ENCODE peak calls at places on chromosome 10, in four cellular contexts. One of them, this sample, is unnamed.

GRCh38 chr10:104080762-104081161 is 4.9 kb downstream of the COL17A1 start:
- DNase-seq in RPMI8226: no peak
- DNase-seq in cardiac muscle cell: peak; percentile 45
- DNase-seq in Calu3: no peak
- DNase-seq in this sample: peak; percentile 15

GRCh38 chr10:23345861-23346260 is 1.3 kb upstream of the C10orf67 start:
- DNase-seq in RPMI8226: no peak
- DNase-seq in cardiac muscle cell: peak; percentile 95
- DNase-seq in Calu3: peak; percentile 49
- DNase-seq in this sample: no peak

GRCh38 chr10:124282326-124282725 is 136.4 kb downstream of the OAT start:
- DNase-seq in RPMI8226: no peak
- DNase-seq in cardiac muscle cell: no peak
- DNase-seq in Calu3: no peak
- DNase-seq in this sample: no peak

GRCh38 chr10:100670828-100671479 is 74.4 kb upstream of the PAX2 start:
- DNase-seq in RPMI8226: peak; percentile 57
- DNase-seq in cardiac muscle cell: peak; percentile 17
- DNase-seq in Calu3: peak; percentile 63
- DNase-seq in this sample: peak; percentile 39

GRCh38 chr10:63707254-63707910 is 186.2 kb downstream of the REEP3 start:
- DNase-seq in RPMI8226: no peak
- DNase-seq in cardiac muscle cell: peak; percentile 98
- DNase-seq in Calu3: peak; percentile 61
- DNase-seq in this sample: peak; percentile 65

GRCh38 chr10:101050206-101051069 is 11.4 kb upstream of the KAZALD1 start:
- DNase-seq in RPMI8226: peak; percentile 71
- DNase-seq in cardiac muscle cell: peak; percentile 55
- DNase-seq in Calu3: peak; percentile 83
- DNase-seq in this sample: peak; percentile 77

GRCh38 chr10:8722835-8723234 is 668.3 kb downstream of the GATA3 start:
- DNase-seq in RPMI8226: no peak
- DNase-seq in cardiac muscle cell: no peak
- DNase-seq in Calu3: no peak
- DNase-seq in this sample: no peak

GRCh38 chr10:79378647-79379511 is 31.6 kb downstream of the PPIF start:
- DNase-seq in RPMI8226: no peak
- DNase-seq in cardiac muscle cell: no peak
- DNase-seq in Calu3: no peak
- DNase-seq in this sample: peak; percentile 7

GRCh38 chr10:119211625-119212441 is 4.5 kb downstream of the GRK5 start:
- DNase-seq in RPMI8226: no peak
- DNase-seq in cardiac muscle cell: peak; percentile 41
- DNase-seq in Calu3: no peak
- DNase-seq in this sample: no peak

GRCh38 chr10:132876131-132876860 is 66.1 kb downstream of the CFAP46 start:
- DNase-seq in RPMI8226: no peak
- DNase-seq in cardiac muscle cell: no peak
- DNase-seq in Calu3: no peak
- DNase-seq in this sample: no peak

GRCh38 chr10:52644678-52645434 is 127.7 kb downstream of the MBL2 start:
- DNase-seq in RPMI8226: peak; percentile 26
- DNase-seq in cardiac muscle cell: peak; percentile 75
- DNase-seq in Calu3: peak; percentile 67
- DNase-seq in this sample: peak; percentile 11

GRCh38 chr10:6782378-6782777 is 202.3 kb upstream of the PRKCQ start:
- DNase-seq in RPMI8226: no peak
- DNase-seq in cardiac muscle cell: no peak
- DNase-seq in Calu3: no peak
- DNase-seq in this sample: no peak

GRCh38 chr10:61063035-61063434 is 119.0 kb upstream of the RHOBTB1 start:
- DNase-seq in RPMI8226: no peak
- DNase-seq in cardiac muscle cell: peak; percentile 14
- DNase-seq in Calu3: no peak
- DNase-seq in this sample: no peak

GRCh38 chr10:34539533-34540315 is 275.4 kb downstream of the PARD3 start:
- DNase-seq in RPMI8226: peak; percentile 66
- DNase-seq in cardiac muscle cell: peak; percentile 58
- DNase-seq in Calu3: no peak
- DNase-seq in this sample: no peak

GRCh38 chr10:17665742-17666141 is 21.8 kb downstream of the STAM start:
- DNase-seq in RPMI8226: no peak
- DNase-seq in cardiac muscle cell: peak; percentile 95
- DNase-seq in Calu3: no peak
- DNase-seq in this sample: no peak

GRCh38 chr10:131006458-131007256 is 304.9 kb downstream of the TCERG1L start:
- DNase-seq in RPMI8226: no peak
- DNase-seq in cardiac muscle cell: no peak
- DNase-seq in Calu3: no peak
- DNase-seq in this sample: no peak

GRCh38 chr10:121240011-121240410 is 358.2 kb downstream of the FGFR2 start:
- DNase-seq in RPMI8226: no peak
- DNase-seq in cardiac muscle cell: no peak
- DNase-seq in Calu3: peak; percentile 40
- DNase-seq in this sample: no peak

GRCh38 chr10:124589491-124590006 is 127.9 kb downstream of the LHPP start:
- DNase-seq in RPMI8226: no peak
- DNase-seq in cardiac muscle cell: peak; percentile 40
- DNase-seq in Calu3: peak; percentile 12
- DNase-seq in this sample: no peak

GRCh38 chr10:43252785-43253341 is 14.0 kb downstream of the RASGEF1A start:
- DNase-seq in RPMI8226: no peak
- DNase-seq in cardiac muscle cell: no peak
- DNase-seq in Calu3: no peak
- DNase-seq in this sample: no peak

GRCh38 chr10:48470115-48470892 is 134.6 kb downstream of the ARHGAP22 start:
- DNase-seq in RPMI8226: no peak
- DNase-seq in cardiac muscle cell: peak; percentile 52
- DNase-seq in Calu3: no peak
- DNase-seq in this sample: peak; percentile 73

GRCh38 chr10:21315321-21316220 is 209.9 kb downstream of the SKIDA1 start:
- DNase-seq in RPMI8226: no peak
- DNase-seq in cardiac muscle cell: peak; percentile 98
- DNase-seq in Calu3: peak; percentile 57
- DNase-seq in this sample: no peak

GRCh38 chr10:60299961-60300883 is 89.5 kb downstream of the ANK3 start:
- DNase-seq in RPMI8226: no peak
- DNase-seq in cardiac muscle cell: peak; percentile 95
- DNase-seq in Calu3: no peak
- DNase-seq in this sample: peak; percentile 65

GRCh38 chr10:110821508-110821907 is 50.2 kb upstream of the PDCD4 start:
- DNase-seq in RPMI8226: no peak
- DNase-seq in cardiac muscle cell: peak; percentile 24
- DNase-seq in Calu3: no peak
- DNase-seq in this sample: no peak

GRCh38 chr10:121188005-121188404 is 336.8 kb downstream of the WDR11 start:
- DNase-seq in RPMI8226: no peak
- DNase-seq in cardiac muscle cell: peak; percentile 24
- DNase-seq in Calu3: no peak
- DNase-seq in this sample: no peak

GRCh38 chr10:43648083-43648391 is 644 bp downstream of the ZNF32 start:
- DNase-seq in RPMI8226: no peak
- DNase-seq in cardiac muscle cell: no peak
- DNase-seq in Calu3: no peak
- DNase-seq in this sample: no peak

GRCh38 chr10:75744242-75744641 is 312.8 kb downstream of the LRMDA start:
- DNase-seq in RPMI8226: no peak
- DNase-seq in cardiac muscle cell: peak; percentile 16
- DNase-seq in Calu3: no peak
- DNase-seq in this sample: no peak

GRCh38 chr10:71144824-71145223 is 67.5 kb upstream of the UNC5B start:
- DNase-seq in RPMI8226: no peak
- DNase-seq in cardiac muscle cell: no peak
- DNase-seq in Calu3: no peak
- DNase-seq in this sample: no peak

This sample was measured in K562.